ENCODE peak calls at places on chromosomes 16 and 17, in ten cellular contexts. Z, M, J, N, W, R, A, B, Q and I are unnamed samples.

GRCh38 chr17:76528528-76529223 is 8.8 kb downstream of the CYGB start:
- DNase-seq in Z (no peak), M (peak; percentile 50), J (no peak), N (no peak), W (no peak), R (no peak), A (no peak), B (no peak), Q (no peak), I (no peak)

GRCh38 chr16:12147681-12148479 is 171.3 kb downstream of the SNX29 start:
- DNase-seq in Z (no peak), M (no peak), J (no peak), N (no peak), W (no peak), R (no peak), A (no peak), B (no peak), Q (no peak), I (no peak)

GRCh38 chr16:20799599-20799998 is 6.7 kb downstream of the ERI2 start:
- DNase-seq in Z (peak; percentile 56), M (peak; percentile 10), J (no peak), N (no peak), W (no peak), R (no peak), A (no peak), B (no peak), Q (no peak), I (no peak)

GRCh38 chr17:56977673-56978395 is at the start of gene SCPEP1:
- DNase-seq in Z (peak; percentile 93), M (peak; percentile 80), J (peak; percentile 46), N (peak; percentile 53), W (peak; percentile 69), R (peak; percentile 83), A (peak; percentile 68), B (peak; percentile 89), Q (peak; percentile 87), I (peak; percentile 13)

GRCh38 chr16:65122974-65123845 is 1.3 kb upstream of the CDH11 start:
- DNase-seq in Z (peak; percentile 55), M (no peak), J (no peak), N (no peak), W (no peak), R (no peak), A (peak; percentile 65), B (no peak), Q (peak; percentile 26), I (no peak)

GRCh38 chr16:29877266-29877961 is 14.4 kb upstream of the CDIPT start:
- DNase-seq in Z (peak; percentile 64), M (peak; percentile 25), J (peak; percentile 30), N (no peak), W (no peak), R (peak; percentile 55), A (peak; percentile 16), B (no peak), Q (no peak), I (no peak)

GRCh38 chr16:14491831-14492529 is 138.1 kb downstream of the PARN start:
- DNase-seq in Z (no peak), M (peak; percentile 17), J (no peak), N (no peak), W (no peak), R (no peak), A (no peak), B (no peak), Q (no peak), I (no peak)

GRCh38 chr17:28950017-28950751 is 1.1 kb downstream of the PHF12 start:
- DNase-seq in Z (peak; percentile 70), M (peak; percentile 30), J (no peak), N (no peak), W (no peak), R (peak; percentile 72), A (no peak), B (no peak), Q (peak; percentile 39), I (no peak)

GRCh38 chr16:57964157-57964700 is 6.7 kb downstream of the CNGB1 start:
- DNase-seq in Z (no peak), M (no peak), J (no peak), N (no peak), W (no peak), R (no peak), A (no peak), B (no peak), Q (no peak), I (no peak)

GRCh38 chr17:1413281-1413791 is 13.3 kb upstream of the YWHAE start:
- DNase-seq in Z (no peak), M (peak; percentile 45), J (no peak), N (no peak), W (peak; percentile 23), R (no peak), A (peak; percentile 88), B (no peak), Q (peak; percentile 89), I (no peak)

GRCh38 chr16:81076566-81077076 is 417 bp downstream of the C16orf46 start:
- DNase-seq in Z (peak; percentile 86), M (peak; percentile 81), J (peak; percentile 93), N (peak; percentile 77), W (peak; percentile 66), R (peak; percentile 93), A (peak; percentile 66), B (peak; percentile 55), Q (peak; percentile 92), I (peak; percentile 14)

GRCh38 chr17:30808785-30809286 is 15.7 kb downstream of the CRLF3 start:
- DNase-seq in Z (no peak), M (no peak), J (no peak), N (peak; percentile 59), W (no peak), R (peak; percentile 74), A (no peak), B (no peak), Q (no peak), I (no peak)

GRCh38 chr17:6603746-6604325 is 36.7 kb downstream of the KIAA0753 start:
- DNase-seq in Z (no peak), M (peak; percentile 6), J (no peak), N (no peak), W (no peak), R (no peak), A (no peak), B (no peak), Q (peak; percentile 29), I (no peak)

GRCh38 chr17:44333371-44333770 is 8.7 kb upstream of the SLC25A39 start:
- DNase-seq in Z (no peak), M (no peak), J (no peak), N (no peak), W (no peak), R (no peak), A (no peak), B (no peak), Q (no peak), I (no peak)

GRCh38 chr16:1923299-1924034 is 5.3 kb upstream of the HS3ST6 start:
- DNase-seq in Z (peak; percentile 60), M (no peak), J (no peak), N (no peak), W (peak; percentile 30), R (no peak), A (peak; percentile 27), B (no peak), Q (no peak), I (no peak)

GRCh38 chr16:74279266-74279665 is 17.3 kb upstream of the PSMD7 start:
- DNase-seq in Z (no peak), M (no peak), J (no peak), N (no peak), W (no peak), R (no peak), A (no peak), B (no peak), Q (no peak), I (no peak)

GRCh38 chr16:4217246-4218131 is 24.4 kb downstream of the SRL start:
- DNase-seq in Z (peak; percentile 94), M (no peak), J (no peak), N (no peak), W (no peak), R (no peak), A (peak; percentile 30), B (no peak), Q (no peak), I (no peak)

GRCh38 chr16:1530883-1531637 is 2.4 kb upstream of the TMEM204 start:
- DNase-seq in Z (no peak), M (no peak), J (no peak), N (no peak), W (no peak), R (no peak), A (peak; percentile 88), B (no peak), Q (no peak), I (peak; percentile 69)

GRCh38 chr17:13395872-13396271 is 205.9 kb downstream of the HS3ST3A1 start:
- DNase-seq in Z (no peak), M (no peak), J (no peak), N (no peak), W (no peak), R (no peak), A (no peak), B (no peak), Q (no peak), I (peak; percentile 57)

GRCh38 chr17:29076722-29077121 is 33.8 kb downstream of the PIPOX start:
- DNase-seq in Z (no peak), M (no peak), J (no peak), N (no peak), W (no peak), R (no peak), A (no peak), B (no peak), Q (no peak), I (no peak)

GRCh38 chr17:17164156-17164555 is 42.0 kb downstream of the PLD6 start:
- DNase-seq in Z (no peak), M (no peak), J (no peak), N (no peak), W (no peak), R (no peak), A (no peak), B (no peak), Q (no peak), I (no peak)

GRCh38 chr16:82884320-82884898 is 257.6 kb downstream of the CDH13 start:
- DNase-seq in Z (no peak), M (no peak), J (no peak), N (no peak), W (no peak), R (no peak), A (no peak), B (no peak), Q (no peak), I (no peak)